ENCODE peak calls at places on chromosomes 3 and 15, in five cellular contexts. V, W, M, T and K are unnamed samples.

GRCh38 chr15:70704166-70704565 is 59.2 kb downstream of the UACA start:
- DNase-seq in W (no peak), V (no peak), M (no peak), T (no peak), K (no peak)

GRCh38 chr3:18717588-18717987 is 292.4 kb upstream of the SATB1 start:
- DNase-seq in W (no peak), T (no peak), V (no peak), M (no peak), K (no peak)

GRCh38 chr3:50321844-50322385 is 630 bp downstream of the HYAL2 start:
- DNase-seq in W (no peak), M (no peak), V (no peak), T (peak), K (peak)

GRCh38 chr15:40843885-40844542 is at the start of gene SPINT1:
- DNase-seq in W (no peak), V (no peak), T (no peak), M (no peak), K (peak)

GRCh38 chr15:83837946-83838571 is 184.1 kb downstream of the ADAMTSL3 start:
- DNase-seq in T (no peak), W (no peak), V (peak), M (peak), K (no peak)

GRCh38 chr3:186057594-186057993 is 51.3 kb downstream of the ETV5 start:
- DNase-seq in T (no peak), M (no peak), V (no peak), W (peak), K (no peak)

GRCh38 chr3:54836876-54837275 is 91.0 kb downstream of the LRTM1 start:
- DNase-seq in V (no peak), T (no peak), W (no peak), M (no peak), K (no peak)

GRCh38 chr3:52524752-52525661 is 8.7 kb downstream of the NT5DC2 start:
- DNase-seq in M (no peak), V (peak), W (no peak), T (no peak), K (no peak)

DNA sequence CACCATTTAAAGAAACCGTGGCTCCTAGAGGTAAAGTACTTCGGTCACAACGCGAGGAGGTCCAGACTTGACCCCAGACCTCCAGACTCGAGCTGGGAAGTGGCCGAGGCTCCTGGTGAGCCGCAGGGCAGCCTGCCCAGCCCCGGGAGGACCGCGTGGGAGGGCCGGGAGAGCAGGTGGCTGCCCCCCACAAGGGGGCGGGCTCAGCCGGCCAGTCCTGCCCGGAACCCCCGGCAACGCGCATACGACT is at the start of gene SLC27A2:
- DNase-seq in M (peak), V (peak), T (no peak), W (no peak), K (no peak)
- H3K4me3 ChIP-seq in M (peak), V (peak), T (peak), W (peak), K (peak)

GRCh38 chr3:12288466-12289129 is at the start of gene PPARG:
- DNase-seq in V (peak), T (no peak), M (peak), W (no peak), K (no peak)

GRCh38 chr3:12287727-12288465 is 974 bp upstream of the PPARG start:
- DNase-seq in W (no peak), M (no peak), T (no peak), V (peak), K (no peak)

GRCh38 chr3:12285003-12285555 is 3.8 kb upstream of the PPARG start:
- DNase-seq in T (no peak), V (no peak), W (no peak), M (no peak), K (no peak)

GRCh38 chr3:12286504-12286903 is 2.4 kb upstream of the PPARG start:
- DNase-seq in M (no peak), V (no peak), T (no peak), W (no peak), K (no peak)

GRCh38 chr3:12286927-12287726 is 1.7 kb upstream of the PPARG start:
- DNase-seq in V (peak), M (no peak), T (no peak), W (no peak), K (no peak)
- TF ChIP-seq CTCF in V (peak), M (no peak), T (no peak), W (peak), K (no peak)

GRCh38 chr3:179765396-179765795 is 112.6 kb downstream of the USP13 start:
- DNase-seq in T (no peak), M (no peak), V (no peak), W (no peak), K (no peak)

GRCh38 chr3:179766416-179767133 is 113.7 kb downstream of the USP13 start:
- DNase-seq in W (no peak), M (no peak), T (no peak), V (no peak), K (no peak)

GRCh38 chr3:179769411-179770247 is 116.8 kb downstream of the USP13 start:
- DNase-seq in M (no peak), T (no peak), W (no peak), V (no peak), K (no peak)

GRCh38 chr3:179771797-179772196 is 119.0 kb downstream of the USP13 start:
- DNase-seq in M (no peak), V (no peak), T (no peak), W (no peak), K (no peak)

DNA sequence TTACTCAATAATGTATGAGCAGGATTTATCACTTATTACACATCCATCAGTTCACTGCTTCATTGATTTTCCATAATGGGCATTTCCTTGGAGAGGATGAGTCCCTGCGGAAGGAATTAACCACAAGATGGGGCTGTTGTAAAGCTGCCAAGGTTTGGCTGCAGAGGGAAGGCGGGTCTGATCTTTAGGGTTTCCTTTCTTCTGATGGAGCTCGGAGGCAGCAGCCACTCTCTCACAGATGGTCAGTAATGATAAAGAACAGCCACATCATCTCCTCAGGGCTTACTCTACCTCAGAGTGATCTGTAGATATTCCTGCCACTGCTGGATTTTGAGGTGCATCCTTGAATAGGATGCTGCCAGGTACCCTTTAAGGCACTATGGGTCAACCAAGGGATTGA is 115.2 kb downstream of the USP13 start:
- DNase-seq in W (no peak), T (no peak), V (no peak), M (no peak), K (no peak)
- H3K4me3 ChIP-seq in W (no peak), T (no peak), V (no peak), M (no peak), K (no peak)

DNA sequence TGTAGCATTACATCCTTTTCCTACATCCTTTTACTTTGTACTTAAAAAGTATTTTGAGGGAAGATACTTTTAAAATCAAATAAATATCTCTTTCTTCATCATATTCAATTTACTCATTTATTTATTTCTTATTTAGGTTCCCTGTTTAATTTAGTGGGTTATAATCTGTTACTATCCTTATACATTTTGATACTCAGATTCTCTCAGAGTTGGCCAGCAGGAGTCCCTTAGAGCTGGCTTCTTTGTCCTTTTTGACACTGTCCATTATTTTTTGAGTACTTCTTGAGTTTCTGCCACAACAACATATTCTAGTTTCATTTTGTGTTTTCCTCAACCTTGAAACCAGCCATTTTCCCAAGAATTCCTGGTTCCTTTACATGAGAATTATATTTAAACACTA is 111.6 kb upstream of the DCBLD2 start:
- DNase-seq in V (no peak), T (no peak), M (no peak), W (no peak), K (no peak)
- TF ChIP-seq CTCF in V (no peak), T (no peak), M (peak), W (no peak), K (no peak)

GRCh38 chr15:38678291-38678690 is 113.7 kb upstream of the RASGRP1 start:
- DNase-seq in W (no peak), M (no peak), V (no peak), T (no peak), K (no peak)

GRCh38 chr15:38671675-38672141 is 107.1 kb upstream of the RASGRP1 start:
- DNase-seq in W (no peak), V (no peak), T (no peak), M (no peak), K (no peak)

GRCh38 chr15:38671003-38671382 is 106.4 kb upstream of the RASGRP1 start:
- DNase-seq in M (no peak), T (no peak), V (no peak), W (no peak), K (no peak)

GRCh38 chr15:38672814-38673292 is 108.2 kb upstream of the RASGRP1 start:
- DNase-seq in M (no peak), V (no peak), W (no peak), T (no peak), K (no peak)

GRCh38 chr15:38674440-38674839 is 109.8 kb upstream of the RASGRP1 start:
- DNase-seq in V (no peak), T (no peak), M (no peak), W (no peak), K (no peak)
- H3K4me3 ChIP-seq in V (no peak), T (no peak), M (no peak), W (no peak), K (no peak)

DNA sequence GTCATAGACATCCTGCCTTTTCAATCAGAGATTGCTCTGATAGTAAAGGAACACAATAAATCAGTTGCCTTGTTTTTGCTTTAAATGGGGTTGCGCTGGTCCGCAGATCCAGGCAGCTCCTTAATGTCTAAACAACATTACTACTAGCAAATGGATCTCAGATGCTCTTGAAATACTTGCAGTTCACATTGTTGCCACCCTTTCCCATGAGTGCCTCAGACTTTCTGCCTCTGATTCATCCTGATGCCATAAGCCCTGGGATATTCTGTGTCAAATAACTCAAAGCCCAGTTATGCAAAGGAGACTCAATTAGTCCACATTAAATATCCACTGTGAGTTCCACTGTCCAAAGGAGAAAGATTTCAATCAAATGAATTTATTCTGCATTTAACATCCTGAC is 196.7 kb downstream of the PLCH1 start:
- DNase-seq in V (no peak), M (no peak), W (no peak), T (no peak), K (no peak)
- TF ChIP-seq CTCF in V (no peak), M (no peak), W (no peak), T (no peak), K (no peak)

GRCh38 chr3:109337393-109337792 is at the start of gene DPPA4:
- DNase-seq in W (no peak), V (no peak), M (no peak), T (no peak), K (no peak)
- H3K4me3 ChIP-seq in W (no peak), V (peak), M (no peak), T (no peak), K (no peak)